ENCODE peak calls at places on chromosomes 1 and 21, in four cellular contexts. P, H, A and N are unnamed samples.

GRCh38 chr1:1073743-1074587 is at the start of gene RNF223:
- DNase-seq in A (no peak), P (no peak), H (no peak), N (no peak)

GRCh38 chr1:1293618-1294249 is 13.5 kb downstream of the SCNN1D start:
- DNase-seq in A (peak; percentile 79), H (peak; percentile 90), P (peak; percentile 73), N (no peak)

GRCh38 chr1:51863384-51863783 is 15.1 kb downstream of the NRDC start:
- DNase-seq in A (no peak), P (no peak), H (no peak), N (no peak)

GRCh38 chr1:111704240-111704639 is 35.0 kb downstream of the INKA2 start:
- DNase-seq in P (no peak), H (no peak), A (no peak), N (no peak)

GRCh38 chr21:28992526-28993292 is at the start of gene LTN1:
- DNase-seq in H (peak; percentile 100), A (peak; percentile 96), P (peak; percentile 99), N (peak; percentile 97)

GRCh38 chr1:6756455-6756854 is 28.8 kb upstream of the CAMTA1 start:
- DNase-seq in P (no peak), H (no peak), A (no peak), N (no peak)

GRCh38 chr21:14750041-14750440 is 203.9 kb upstream of the SAMSN1 start:
- DNase-seq in A (no peak), H (no peak), P (no peak), N (no peak)

GRCh38 chr1:120179420-120180348 is 3.4 kb upstream of the SEC22B start:
- DNase-seq in A (peak; percentile 5), H (peak; percentile 3), P (peak; percentile 39), N (no peak)

GRCh38 chr1:203031467-203031866 is 5.2 kb downstream of the PPFIA4 start:
- DNase-seq in H (peak; percentile 58), P (no peak), A (no peak), N (no peak)

GRCh38 chr1:209838537-209838936 is 10.8 kb downstream of the UTP25 start:
- DNase-seq in A (no peak), P (no peak), H (no peak), N (peak; percentile 38)

GRCh38 chr1:97091679-97092078 is 370.1 kb downstream of the PTBP2 start:
- DNase-seq in H (no peak), P (no peak), A (peak; percentile 15), N (no peak)

GRCh38 chr1:7018826-7019225 is 233.6 kb downstream of the CAMTA1 start:
- DNase-seq in P (no peak), H (no peak), A (no peak), N (no peak)

GRCh38 chr1:81349194-81349965 is 451.4 kb upstream of the ADGRL2 start:
- DNase-seq in H (no peak), P (no peak), A (peak; percentile 6), N (no peak)

GRCh38 chr1:85172684-85173337 is 28.0 kb downstream of the SYDE2 start:
- DNase-seq in H (peak; percentile 83), P (no peak), A (no peak), N (no peak)

GRCh38 chr1:42806593-42806992 is 10.3 kb upstream of the ERMAP start:
- DNase-seq in H (no peak), A (no peak), P (no peak), N (no peak)

GRCh38 chr1:190759807-190760206 is 282.1 kb upstream of the BRINP3 start:
- DNase-seq in P (no peak), A (no peak), H (peak; percentile 40), N (no peak)

GRCh38 chr1:33905241-33905640 is 41.4 kb downstream of the HMGB4 start:
- DNase-seq in P (no peak), A (no peak), H (no peak), N (no peak)

GRCh38 chr1:216518844-216519627 is 95.8 kb upstream of the USH2A start:
- DNase-seq in A (peak; percentile 37), P (no peak), H (no peak), N (no peak)

GRCh38 chr1:163875214-163875926 is 553.6 kb downstream of the NUF2 start:
- DNase-seq in P (no peak), A (no peak), H (no peak), N (no peak)

GRCh38 chr1:20481158-20481617 is 4.8 kb downstream of the CAMK2N1 start:
- DNase-seq in P (no peak), H (no peak), A (no peak), N (peak; percentile 69)

GRCh38 chr21:42195378-42196031 is 23.4 kb upstream of the ABCG1 start:
- DNase-seq in P (no peak), H (no peak), A (no peak), N (no peak)
- TF ChIP-seq FOXJ3 in P (no peak), H (no peak), A (no peak), N (no peak)

DNA sequence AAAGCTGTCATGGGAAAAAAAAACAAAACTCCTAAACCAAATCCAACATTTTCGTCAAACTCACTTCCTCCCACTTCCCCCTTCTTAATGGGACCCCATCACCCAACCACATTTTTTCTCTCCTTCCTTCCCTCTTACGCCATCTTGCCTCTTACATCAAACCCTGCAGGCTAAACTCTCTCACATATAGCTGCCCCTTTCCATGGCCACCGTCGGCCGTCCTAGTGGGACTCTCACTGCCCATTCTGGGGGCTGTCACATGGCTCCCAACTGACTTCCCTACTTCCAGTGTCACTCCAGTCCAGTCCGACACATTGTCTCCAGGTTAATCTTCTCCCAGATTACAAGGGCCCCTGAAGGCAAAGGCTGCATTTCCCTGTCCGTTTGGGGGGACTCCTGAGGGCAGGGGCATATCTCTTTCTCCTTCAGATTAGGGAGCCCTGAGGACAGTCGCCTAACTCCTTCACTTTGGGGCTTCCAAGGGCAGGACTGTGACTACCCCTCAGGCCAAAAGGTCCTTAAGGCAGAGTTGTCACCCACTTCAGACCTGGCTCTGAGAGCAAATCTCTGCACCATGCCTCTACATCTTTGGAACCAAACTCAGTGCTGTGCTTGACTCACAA is 658 bp downstream of the UBXN11 start:
- DNase-seq in P (no peak), H (peak; percentile 26), A (no peak), N (no peak)
- TF ChIP-seq FOXJ3 in P (no peak), H (no peak), A (no peak), N (no peak)

GRCh38 chr1:230028602-230029223 is 38.3 kb upstream of the GALNT2 start:
- DNase-seq in A (no peak), H (peak; percentile 25), P (no peak), N (no peak)
- TF ChIP-seq FOXJ3 in A (no peak), H (no peak), P (no peak), N (no peak)

GRCh38 chr1:26119892-26120608 is 8.4 kb downstream of the PDIK1L start:
- DNase-seq in P (no peak), A (no peak), H (no peak), N (no peak)

GRCh38 chr1:26122988-26123973 is 11.7 kb downstream of the PDIK1L start:
- DNase-seq in H (peak; percentile 82), P (no peak), A (no peak), N (no peak)

GRCh38 chr1:26125382-26125781 is 13.8 kb downstream of the PDIK1L start:
- DNase-seq in A (no peak), H (no peak), P (no peak), N (no peak)

GRCh38 chr1:26124433-26125318 is 13.1 kb downstream of the PDIK1L start:
- DNase-seq in P (no peak), H (no peak), A (no peak), N (no peak)

GRCh38 chr1:26121854-26122773 is 10.5 kb downstream of the PDIK1L start:
- DNase-seq in A (peak; percentile 46), P (no peak), H (peak; percentile 38), N (no peak)
- TF ChIP-seq FOXJ3 in A (no peak), P (no peak), H (no peak), N (no peak)

DNA sequence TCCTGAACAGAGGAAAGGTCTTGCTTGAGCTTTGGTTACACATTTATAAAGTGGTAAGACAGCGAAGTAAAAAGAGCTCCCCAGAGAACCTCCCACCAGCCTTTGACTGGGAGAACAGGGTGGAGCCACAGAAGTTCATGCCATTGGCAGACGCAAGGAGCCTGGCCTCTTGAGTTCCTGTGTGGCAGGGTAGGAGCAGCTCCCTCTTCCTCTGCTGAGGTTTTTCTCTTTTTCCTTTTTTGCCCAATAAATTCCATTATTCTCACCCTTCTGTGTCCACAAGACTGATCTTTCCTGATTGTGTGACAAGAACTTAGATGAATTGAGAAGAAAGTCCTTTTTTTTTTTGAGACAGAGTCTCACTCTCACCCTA is 4.3 kb downstream of the THEM4 start:
- DNase-seq in H (peak; percentile 84), P (no peak), A (no peak), N (no peak)
- TF ChIP-seq FOXJ3 in H (no peak), P (no peak), A (no peak), N (no peak)

GRCh38 chr1:207239874-207240273 is 81.6 kb upstream of the CD55 start:
- DNase-seq in A (no peak), P (no peak), H (no peak), N (no peak)
- TF ChIP-seq FOXJ3 in A (no peak), P (no peak), H (no peak), N (no peak)

DNA sequence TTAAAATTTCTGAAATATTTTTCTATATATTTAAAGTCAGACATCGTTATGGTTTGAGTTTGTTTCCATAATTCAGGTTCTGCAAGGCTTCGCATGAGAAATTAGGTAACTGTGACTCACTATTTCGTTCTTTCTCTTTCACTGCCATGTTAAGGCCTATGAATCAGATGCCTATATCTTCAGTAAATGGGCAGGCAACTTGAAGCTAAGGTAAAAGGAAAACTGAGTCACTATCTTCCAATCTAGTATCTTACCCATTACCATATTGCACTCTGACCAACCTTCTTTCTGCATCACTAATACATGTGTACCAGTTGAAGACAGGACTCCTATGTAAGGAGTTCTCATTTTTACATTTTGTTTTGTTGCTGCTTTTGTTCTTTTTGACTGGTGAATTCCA is 37.8 kb downstream of the PYHIN1 start:
- DNase-seq in A (no peak), H (no peak), P (no peak), N (no peak)
- TF ChIP-seq FOXJ3 in A (no peak), H (no peak), P (no peak), N (no peak)